ENCODE peak calls at places on chromosomes 13 and 19, in nine cellular contexts. L is astrocyte of the spinal cord; I is neural progenitor cell; D is left lung; M is fibroblast of villous mesenchyme; X is CD8-positive, alpha-beta memory T cell; R is thoracic aorta; W is right lobe of liver; Z is GM12864. C is an unnamed sample.

GRCh38 chr13:112207124-112207523 is 140.2 kb downstream of the SOX1 start:
- DNase-seq in R (no peak), X (no peak), D (no peak), Z (no peak), I (peak; percentile 91), M (no peak), W (no peak), L (no peak), C (no peak)

GRCh38 chr13:89380101-89380500 is 1708.9 kb downstream of the SLITRK5 start:
- DNase-seq in M (no peak), R (no peak), Z (no peak), I (no peak), X (no peak), W (no peak), D (no peak), L (no peak), C (peak; percentile 74)

GRCh38 chr13:100387416-100387815 is 201.2 kb downstream of the GGACT start:
- DNase-seq in X (no peak), W (no peak), M (no peak), L (peak; percentile 17), I (no peak), Z (no peak), R (no peak), D (no peak), C (no peak)

GRCh38 chr13:30373727-30374126 is 48.6 kb upstream of the UBE2L5 start:
- DNase-seq in W (no peak), I (no peak), D (no peak), M (no peak), R (no peak), L (no peak), X (peak; percentile 72), Z (peak; percentile 59), C (no peak)

GRCh38 chr13:74006666-74007065 is 127.5 kb downstream of the KLF12 start:
- DNase-seq in I (no peak), X (no peak), Z (no peak), W (no peak), D (no peak), L (no peak), M (no peak), R (no peak), C (peak; percentile 82)

GRCh38 chr19:13499682-13500081 is 6.6 kb downstream of the CACNA1A start:
- DNase-seq in M (no peak), Z (no peak), W (no peak), X (no peak), D (no peak), L (no peak), R (no peak), I (no peak), C (no peak)

GRCh38 chr13:49516467-49516866 is 20.7 kb downstream of the PHF11 start:
- DNase-seq in M (no peak), X (no peak), D (no peak), W (no peak), Z (no peak), L (no peak), R (no peak), I (no peak), C (no peak)

GRCh38 chr13:106916329-106916728 is 348.4 kb upstream of the ARGLU1 start:
- DNase-seq in R (no peak), L (no peak), M (no peak), I (no peak), W (no peak), X (no peak), Z (no peak), D (no peak), C (no peak)

GRCh38 chr19:6668696-6669095 is 1.3 kb downstream of the TNFSF14 start:
- DNase-seq in R (no peak), L (no peak), W (no peak), X (peak; percentile 58), I (no peak), Z (no peak), D (no peak), M (no peak), C (no peak)

GRCh38 chr19:31329819-31330218 is 19.4 kb downstream of the TSHZ3 start:
- DNase-seq in L (no peak), W (no peak), M (no peak), D (no peak), X (no peak), R (no peak), I (no peak), Z (no peak), C (no peak)

GRCh38 chr13:110555601-110556223 is 5.8 kb downstream of the RAB20 start:
- DNase-seq in I (no peak), D (no peak), X (no peak), M (no peak), R (no peak), Z (no peak), W (peak; percentile 40), L (no peak), C (no peak)

GRCh38 chr19:58093071-58093470 is 5.0 kb downstream of the ZSCAN18 start:
- DNase-seq in W (no peak), X (no peak), M (no peak), L (no peak), I (no peak), D (no peak), R (no peak), Z (no peak), C (no peak)

GRCh38 chr19:58088521-58089052 is 9.4 kb downstream of the ZSCAN18 start:
- DNase-seq in L (no peak), W (no peak), I (no peak), D (no peak), Z (no peak), M (no peak), R (no peak), X (no peak), C (no peak)

GRCh38 chr19:58091251-58091995 is 6.6 kb downstream of the ZSCAN18 start:
- DNase-seq in Z (no peak), L (no peak), D (no peak), R (no peak), X (no peak), I (no peak), M (no peak), W (no peak), C (no peak)

GRCh38 chr19:58086825-58087710 is 11.0 kb downstream of the ZSCAN18 start:
- DNase-seq in W (no peak), R (no peak), L (no peak), X (no peak), Z (no peak), I (no peak), M (no peak), D (no peak), C (no peak)

GRCh38 chr19:58089846-58090245 is 8.2 kb downstream of the ZSCAN18 start:
- DNase-seq in R (no peak), W (no peak), L (no peak), Z (no peak), X (no peak), D (no peak), I (no peak), M (no peak), C (no peak)
- H3K4me3 ChIP-seq in R (no peak overlapping the region), W (no peak overlapping the region), L (no peak overlapping the region), Z (no peak overlapping the region), X (no peak overlapping the region), D (no peak overlapping the region), I (no peak overlapping the region), M (no peak overlapping the region), C (no peak overlapping the region)

DNA sequence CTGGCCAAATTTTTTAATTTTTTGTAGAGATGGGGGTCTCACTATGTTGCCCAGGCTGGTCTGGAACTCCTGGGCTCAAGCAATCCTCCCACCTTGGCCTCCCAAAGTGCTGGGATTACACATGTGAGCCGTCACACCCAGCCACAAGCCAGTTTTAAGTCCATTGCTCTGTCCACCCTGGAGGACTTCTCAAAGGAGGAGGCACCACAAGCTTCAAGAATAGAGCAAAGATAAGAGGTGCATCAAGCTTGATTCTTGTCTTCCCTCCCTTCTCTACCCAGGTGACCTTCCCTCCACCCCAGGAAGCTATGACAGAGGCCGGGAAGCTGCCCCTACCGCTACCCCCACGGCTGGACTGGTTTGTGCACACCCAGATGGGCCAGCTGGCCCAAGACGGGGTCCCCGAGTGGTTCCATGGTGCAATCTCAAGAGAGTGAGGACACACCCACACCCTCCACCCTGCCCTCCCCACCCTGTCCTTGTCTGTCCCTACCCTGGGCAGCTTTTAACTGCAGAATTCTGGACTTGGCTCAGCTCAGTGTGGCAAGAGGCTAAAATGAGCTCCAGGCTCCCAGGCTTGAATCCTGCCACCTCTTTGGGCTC is 5.1 kb downstream of the HSH2D start:
- DNase-seq in Z (no peak), M (no peak), L (no peak), R (no peak), D (no peak), I (no peak), X (no peak), W (no peak), C (no peak)
- H3K4me3 ChIP-seq in Z (peak overlapping the region; percentile 26), M (no peak overlapping the region), L (no peak overlapping the region), R (no peak overlapping the region), D (no peak overlapping the region), I (no peak overlapping the region), X (no peak overlapping the region), W (no peak overlapping the region), C (no peak overlapping the region)

DNA sequence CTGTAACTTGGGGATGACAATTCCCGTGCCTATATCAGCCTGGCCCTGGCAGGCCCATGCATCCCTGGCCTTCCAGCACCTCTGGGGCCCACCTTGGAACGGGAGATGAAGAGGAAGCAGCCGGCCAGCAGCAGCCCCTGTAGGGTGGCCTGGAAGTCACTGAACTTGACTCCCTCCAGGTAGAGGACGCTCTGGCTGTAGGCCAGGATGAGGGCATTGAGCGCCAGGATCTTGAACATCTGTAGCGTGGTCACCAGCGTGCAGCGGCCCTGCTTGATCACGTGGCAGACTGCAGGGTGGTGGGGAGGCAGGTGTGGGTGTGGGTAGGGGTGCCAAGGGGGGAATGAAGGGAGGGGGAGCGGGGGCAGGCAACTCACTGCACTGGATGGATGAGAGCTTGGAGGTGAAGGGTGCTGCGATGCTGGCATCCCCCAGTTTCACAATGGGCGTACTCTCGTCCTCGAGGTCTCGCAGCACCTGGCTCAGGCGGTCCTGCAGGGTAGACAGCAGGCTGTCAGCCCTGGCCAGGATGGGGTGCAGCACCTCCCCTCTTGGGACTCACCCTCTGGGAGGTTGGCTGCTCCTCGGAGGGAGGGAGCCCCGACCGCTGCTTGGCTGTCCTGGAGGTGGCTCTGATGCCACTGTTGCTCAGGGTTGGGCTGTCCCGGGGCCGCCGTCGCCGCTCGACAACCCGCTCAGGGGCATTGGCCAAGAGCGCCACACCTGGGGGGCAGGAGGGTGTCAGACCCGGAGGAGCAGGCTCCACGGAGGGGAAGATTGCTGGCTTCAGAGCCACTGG is 3.8 kb upstream of the GMIP start:
- DNase-seq in D (peak; percentile 77), R (no peak), L (no peak), X (no peak), I (no peak), M (no peak), Z (no peak), W (no peak), C (no peak)
- H3K4me3 ChIP-seq in D (no peak overlapping the region), R (no peak overlapping the region), L (no peak overlapping the region), X (no peak overlapping the region), I (no peak overlapping the region), M (no peak overlapping the region), Z (no peak overlapping the region), W (no peak overlapping the region), C (no peak overlapping the region)

DNA sequence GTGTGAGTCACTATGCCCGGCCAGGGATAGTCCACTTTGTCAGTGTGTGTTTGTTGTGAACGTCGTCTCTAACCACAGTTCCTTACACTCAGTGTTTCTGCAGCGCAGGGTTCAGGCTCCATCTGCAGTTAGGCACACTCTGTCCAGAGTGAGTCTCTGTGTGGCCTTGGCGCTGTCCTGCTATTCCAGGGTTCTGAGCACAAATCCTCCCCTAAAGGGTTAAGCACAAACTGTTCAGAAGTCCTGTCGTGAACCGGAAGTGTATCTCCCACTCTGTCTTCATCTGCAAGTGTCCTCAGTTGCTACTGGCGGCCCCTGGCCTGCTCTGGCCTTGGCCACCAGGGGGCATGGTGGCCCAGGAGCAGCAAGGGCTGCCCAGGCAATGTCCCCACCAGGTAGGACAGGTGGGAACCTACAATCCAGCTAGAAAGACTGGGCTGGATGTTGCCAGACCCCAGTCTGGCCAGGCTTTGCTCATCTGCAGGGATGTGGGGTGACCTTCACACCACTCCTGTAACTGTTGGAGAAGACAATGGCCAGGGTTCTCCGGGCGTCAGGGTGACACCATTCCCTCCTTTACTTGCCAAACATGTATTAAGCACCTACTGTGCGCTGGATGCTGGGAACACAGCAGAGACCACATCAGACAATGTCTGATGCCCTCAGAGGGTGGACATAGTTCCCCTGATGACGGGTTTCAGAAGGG is 38.6 kb upstream of the GATAD2A start:
- DNase-seq in Z (peak; percentile 70), W (peak; percentile 77), D (peak; percentile 93), M (peak; percentile 80), L (peak; percentile 60), R (no peak), I (peak; percentile 84), X (peak; percentile 79), C (peak; percentile 84)
- H3K4me3 ChIP-seq in Z (no peak overlapping the region), W (peak overlapping the region; percentile 4), D (no peak overlapping the region), M (no peak overlapping the region), L (no peak overlapping the region), R (peak overlapping the region; percentile 8), I (no peak overlapping the region), X (no peak overlapping the region), C (no peak overlapping the region)

C was measured in epithelial cell of esophagus.